ENCODE peak calls at places on chromosomes 13 and 19, in seven cellular contexts. O is neural progenitor cell, K is esophagus squamous epithelium, I is tibial artery, W is body of pancreas, L is RWPE2, F is uterus. S is an unnamed sample. For H3K4me1, the result is how much of the 10 kb centered on the place peaks cover.

GRCh38 chr13:29593605-29594297 is 1.7 kb downstream of the SLC7A1 start:
- DNase-seq in O (no peak), K (no peak), I (no peak), W (no peak), L (no peak), F (no peak), S (no peak)

GRCh38 chr13:59665736-59666135 is 498.0 kb downstream of the DIAPH3 start:
- DNase-seq in O (no peak), K (no peak), I (no peak), W (no peak), L (no peak), F (no peak), S (no peak)

GRCh38 chr19:46150606-46151005 is 2.6 kb downstream of the IGFL2 start:
- DNase-seq in O (no peak), K (no peak), I (no peak), W (no peak), L (no peak), F (no peak), S (no peak)

GRCh38 chr13:46062190-46062589 is 9.6 kb upstream of the ZC3H13 start:
- DNase-seq in O (no peak), K (no peak), I (no peak), W (no peak), L (no peak), F (no peak), S (no peak)

GRCh38 chr19:55678121-55678671 is 3.2 kb downstream of the EPN1 start:
- DNase-seq in O (no peak), K (peak), I (peak), W (no peak), L (no peak), F (no peak), S (no peak)

GRCh38 chr13:74288361-74288911 is 154.2 kb upstream of the KLF12 start:
- DNase-seq in O (peak), K (no peak), I (no peak), W (peak), L (no peak), F (peak), S (no peak)

GRCh38 chr19:58037927-58038687 is 4.3 kb downstream of the ZSCAN1 start:
- DNase-seq in O (peak), K (no peak), I (no peak), W (no peak), L (no peak), F (no peak), S (no peak)

GRCh38 chr13:67438465-67438864 is 208.3 kb upstream of the PCDH9 start:
- DNase-seq in O (peak), K (no peak), I (no peak), W (no peak), L (no peak), F (no peak), S (no peak)

GRCh38 chr19:3631053-3631861 is 4.7 kb upstream of the CACTIN start:
- DNase-seq in O (no peak), K (no peak), I (no peak), W (no peak), L (no peak), F (no peak), S (no peak)

GRCh38 chr13:112442483-112443090 is 66.4 kb downstream of the SPACA7 start:
- DNase-seq in O (peak), K (no peak), I (no peak), W (no peak), L (no peak), F (no peak), S (peak)

GRCh38 chr13:23995283-23996073 is 98.2 kb upstream of the C1QTNF9B start:
- DNase-seq in O (no peak), K (no peak), I (no peak), W (no peak), L (no peak), F (no peak), S (no peak)

GRCh38 chr19:49533551-49534488 is 6.0 kb downstream of the RCN3 start:
- DNase-seq in O (peak), K (peak), I (peak), W (peak), L (no peak), F (peak), S (peak)

GRCh38 chr19:58009666-58010301 is 7.2 kb upstream of the ZNF606 start:
- DNase-seq in O (peak), K (no peak), I (peak), W (peak), L (peak), F (peak), S (peak)

GRCh38 chr19:47608074-47608907 is 643 bp upstream of the BICRA start:
- DNase-seq in O (peak), K (peak), I (peak), W (peak), L (peak), F (peak), S (peak)

GRCh38 chr13:52851153-52851962 is 2.9 kb upstream of the PCDH8 start:
- DNase-seq in O (peak), K (no peak), I (peak), W (peak), L (no peak), F (no peak), S (peak)

GRCh38 chr13:59269476-59269875 is 894.3 kb downstream of the DIAPH3 start:
- DNase-seq in O (no peak), K (no peak), I (no peak), W (no peak), L (no peak), F (no peak), S (no peak)

GRCh38 chr13:75876371-75877050 is 240.4 kb downstream of the LMO7 start:
- DNase-seq in O (peak), K (no peak), I (peak), W (peak), L (no peak), F (peak), S (peak)

GRCh38 chr19:6693681-6694080 is 23.7 kb upstream of the TNFSF14 start:
- DNase-seq in O (no peak), K (no peak), I (no peak), W (no peak), L (no peak), F (no peak), S (no peak)

GRCh38 chr19:3834349-3835054 is 34.3 kb downstream of the ZFR2 start:
- DNase-seq in O (no peak), K (no peak), I (no peak), W (no peak), L (no peak), F (no peak), S (no peak)

GRCh38 chr13:28705734-28706133 is 13.0 kb downstream of the SLC46A3 start:
- DNase-seq in O (no peak), K (no peak), I (no peak), W (no peak), L (no peak), F (no peak), S (no peak)

GRCh38 chr19:21694171-21694906 is 73.0 kb downstream of the ZNF100 start:
- DNase-seq in O (no peak), K (no peak), I (no peak), W (no peak), L (no peak), F (peak), S (no peak)

GRCh38 chr13:43787998-43788397 is 1.2 kb upstream of the ENOX1 start:
- DNase-seq in O (peak), K (no peak), I (no peak), W (peak), L (no peak), F (peak), S (no peak)

GRCh38 chr19:13215572-13216380 is 65.6 kb downstream of the IER2 start:
- DNase-seq in O (no peak), K (no peak), I (no peak), W (no peak), L (no peak), F (no peak), S (no peak)

GRCh38 chr13:108947551-108948030 is 318.2 kb downstream of the MYO16 start:
- DNase-seq in O (no peak), K (no peak), I (peak), W (peak), L (no peak), F (peak), S (no peak)

GRCh38 chr13:99314640-99315176 is 7.5 kb upstream of the GPR183 start:
- DNase-seq in O (no peak), K (no peak), I (no peak), W (no peak), L (no peak), F (no peak), S (no peak)

GRCh38 chr19:38708413-38709024 is 35.8 kb downstream of the CAPN12 start:
- DNase-seq in O (no peak), K (no peak), I (no peak), W (no peak), L (no peak), F (no peak), S (no peak)
- H3K4me1 ChIP-seq in O (under half), K (half or more), I (half or more), W (half or more), L (under half), F (under half), S (under half)

GRCh38 chr19:51018745-51019543 is 565 bp downstream of the KLK10 start:
- DNase-seq in O (no peak), K (no peak), I (no peak), W (no peak), L (no peak), F (peak), S (peak)

GRCh38 chr19:51020988-51021651 is 1.6 kb upstream of the KLK10 start:
- DNase-seq in O (peak), K (no peak), I (no peak), W (peak), L (no peak), F (no peak), S (no peak)

GRCh38 chr19:51022526-51022925 is 3.0 kb upstream of the KLK10 start:
- DNase-seq in O (no peak), K (no peak), I (no peak), W (no peak), L (no peak), F (no peak), S (no peak)

GRCh38 chr19:51016798-51017683 is 2.5 kb downstream of the KLK10 start:
- DNase-seq in O (peak), K (no peak), I (no peak), W (peak), L (peak), F (peak), S (peak)

DNA sequence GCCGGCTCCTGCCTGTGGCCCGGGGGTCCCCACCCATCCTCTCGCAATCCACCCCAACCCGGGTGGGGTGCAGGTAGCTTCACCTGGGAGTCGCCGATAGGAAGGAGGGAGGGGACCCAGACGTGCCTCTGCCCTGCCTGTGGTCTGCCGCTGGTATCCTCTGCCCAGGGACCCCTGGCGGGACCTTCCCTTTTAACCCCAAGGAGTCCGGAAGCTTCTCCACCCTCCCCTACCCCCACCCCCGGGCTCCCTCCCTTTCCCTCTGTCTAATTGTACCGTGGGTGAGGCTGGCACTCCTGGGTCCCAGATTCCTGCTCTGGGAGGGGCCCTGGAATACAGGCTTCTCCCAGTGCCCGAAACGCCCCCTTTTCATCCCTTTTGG is at the start of gene KLK10:
- DNase-seq in O (no peak), K (no peak), I (no peak), W (no peak), L (no peak), F (no peak), S (no peak)
- H3K4me3 ChIP-seq in O (peak), K (peak), I (peak), W (no peak), L (peak), F (peak), S (no peak)

DNA sequence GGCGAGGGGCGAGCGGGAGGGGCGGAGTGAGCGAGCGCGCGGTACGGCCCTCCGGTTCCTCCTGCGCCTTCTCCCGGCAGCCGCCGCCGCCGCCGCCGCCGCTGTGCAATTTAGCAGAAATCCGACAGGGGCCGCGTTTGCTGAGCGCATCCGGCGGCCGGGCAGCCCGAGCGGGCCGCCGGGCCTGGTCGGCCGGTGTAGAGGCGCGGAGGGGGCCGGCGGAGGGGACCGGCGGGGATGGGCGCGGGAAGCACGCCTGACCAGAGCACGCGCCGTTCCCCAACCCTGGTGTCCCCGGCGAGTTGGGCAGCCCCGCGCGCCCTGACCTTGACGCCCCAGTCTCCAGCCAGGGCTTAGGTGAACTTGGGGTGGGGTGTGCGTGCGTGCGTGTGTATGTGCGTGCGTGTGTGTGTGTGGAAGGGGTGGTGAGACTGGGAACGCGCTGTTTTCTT is 144.5 kb upstream of the ZNF536 start:
- DNase-seq in O (peak), K (no peak), I (peak), W (peak), L (no peak), F (no peak), S (peak)
- TF ChIP-seq CTCF in O (peak), K (peak), I (peak), W (peak), L (peak), F (peak), S (peak)

GRCh38 chr13:113835461-113836274 is 28.2 kb downstream of the GAS6 start:
- DNase-seq in O (no peak), K (no peak), I (no peak), W (no peak), L (no peak), F (peak), S (no peak)

GRCh38 chr13:113838711-113839201 is 25.1 kb downstream of the GAS6 start:
- DNase-seq in O (no peak), K (no peak), I (no peak), W (no peak), L (no peak), F (no peak), S (no peak)

GRCh38 chr13:113836917-113837553 is 26.8 kb downstream of the GAS6 start:
- DNase-seq in O (no peak), K (no peak), I (peak), W (peak), L (peak), F (peak), S (no peak)

GRCh38 chr13:113839536-113840204 is 24.2 kb downstream of the GAS6 start:
- DNase-seq in O (no peak), K (no peak), I (no peak), W (peak), L (no peak), F (no peak), S (no peak)

DNA sequence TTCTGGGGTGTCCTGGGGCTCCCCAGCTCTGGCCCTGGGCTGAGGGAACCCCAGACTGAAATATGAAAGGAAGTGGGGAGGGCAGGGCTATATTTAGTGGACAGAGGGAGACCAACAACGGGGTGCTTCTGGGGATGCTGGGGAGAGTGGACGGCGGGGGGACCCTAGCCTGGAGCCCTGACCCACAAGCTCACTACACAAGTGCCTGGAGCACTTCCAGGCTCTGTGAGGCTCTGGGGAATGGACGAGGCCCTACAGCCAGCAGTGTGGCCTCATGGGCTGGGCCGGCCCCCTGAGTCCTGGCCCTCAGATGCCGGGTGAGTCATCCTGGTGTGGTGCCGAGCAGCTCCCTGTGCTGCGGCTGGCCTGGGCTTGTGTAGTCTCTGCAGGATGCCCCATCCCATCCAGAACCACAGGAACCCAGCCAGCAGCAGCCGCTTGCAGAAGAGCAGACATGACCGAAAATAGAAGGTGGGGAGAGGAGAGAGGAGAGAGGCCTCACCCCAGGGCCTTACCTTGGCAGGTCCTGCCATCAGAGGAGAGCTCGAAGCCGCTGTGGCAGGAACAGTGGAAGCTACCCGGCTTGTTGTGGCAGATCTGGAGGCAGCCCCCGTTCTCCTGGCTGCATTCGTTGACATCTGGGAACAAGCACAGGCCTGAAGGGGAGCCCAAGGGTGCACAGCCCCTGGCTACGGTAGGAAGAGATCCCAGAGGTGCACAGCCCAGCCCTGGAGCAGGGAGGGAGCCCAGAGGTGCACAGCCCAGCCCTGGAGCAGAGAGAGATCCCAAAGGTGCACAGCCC is 26.1 kb downstream of the GAS6 start:
- DNase-seq in O (no peak), K (peak), I (peak), W (peak), L (peak), F (peak), S (peak)
- H3K4me1 ChIP-seq in O (under half), K (under half), I (under half), W (under half), L (under half), F (under half), S (under half)

DNA sequence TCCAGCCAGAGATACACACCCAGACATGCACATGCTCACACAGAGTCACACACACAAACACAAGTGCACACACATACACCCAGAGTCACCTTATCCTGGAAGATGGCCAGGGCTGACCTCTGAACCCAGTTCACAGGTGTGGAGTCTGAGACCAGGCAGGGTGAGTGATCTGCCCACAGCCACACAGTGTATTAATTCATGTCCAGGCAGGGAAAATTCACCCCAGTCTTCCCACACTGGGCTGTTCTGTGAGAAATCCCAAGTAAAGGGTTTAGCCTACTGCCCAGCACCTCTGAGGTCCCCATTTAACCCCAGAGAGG is 2.0 kb downstream of the POU2F2 start:
- DNase-seq in O (no peak), K (no peak), I (no peak), W (no peak), L (no peak), F (no peak), S (no peak)
- H3K4me3 ChIP-seq in O (no peak), K (peak), I (no peak), W (no peak), L (no peak), F (no peak), S (no peak)

DNA sequence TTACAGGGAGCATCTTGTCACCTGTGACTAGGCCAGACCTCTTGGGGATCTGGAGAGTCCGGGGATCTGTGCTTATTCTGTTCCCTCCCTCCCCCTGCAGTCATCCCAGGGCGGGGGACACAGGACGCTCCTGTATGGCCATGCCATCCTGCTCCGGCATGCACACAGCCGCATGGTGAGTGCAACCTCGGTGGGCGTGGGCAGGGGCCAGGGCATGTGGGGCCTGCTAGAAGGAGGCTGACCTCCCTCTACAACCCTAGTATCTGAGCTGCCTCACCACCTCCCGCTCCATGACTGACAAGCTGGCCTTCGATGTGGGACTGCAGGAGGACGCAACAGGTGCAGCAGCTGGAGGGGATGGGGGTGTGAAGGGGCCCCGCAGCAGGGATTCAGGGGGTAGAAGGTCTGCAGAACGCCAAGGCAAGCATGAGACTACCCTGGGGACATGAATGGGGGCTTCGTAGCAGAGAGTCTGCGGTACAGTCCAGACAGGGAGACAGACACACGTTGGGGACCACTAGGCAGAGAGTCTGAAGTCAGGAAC is 10.0 kb downstream of the RYR1 start:
- DNase-seq in O (no peak), K (no peak), I (no peak), W (no peak), L (no peak), F (no peak), S (no peak)
- TF ChIP-seq CTCF in O (no peak), K (no peak), I (no peak), W (no peak), L (no peak), F (no peak), S (no peak)

GRCh38 chr19:19410553-19411550 is 5.4 kb downstream of the GATAD2A start:
- DNase-seq in O (no peak), K (no peak), I (no peak), W (no peak), L (no peak), F (no peak), S (no peak)

GRCh38 chr19:19406878-19407639 is 1.6 kb downstream of the GATAD2A start:
- DNase-seq in O (peak), K (no peak), I (no peak), W (peak), L (no peak), F (no peak), S (peak)

GRCh38 chr19:19405919-19406877 is 723 bp downstream of the GATAD2A start:
- DNase-seq in O (peak), K (no peak), I (no peak), W (peak), L (no peak), F (peak), S (peak)

GRCh38 chr19:19407640-19407933 is 2.1 kb downstream of the GATAD2A start:
- DNase-seq in O (peak), K (no peak), I (no peak), W (no peak), L (no peak), F (no peak), S (no peak)

DNA sequence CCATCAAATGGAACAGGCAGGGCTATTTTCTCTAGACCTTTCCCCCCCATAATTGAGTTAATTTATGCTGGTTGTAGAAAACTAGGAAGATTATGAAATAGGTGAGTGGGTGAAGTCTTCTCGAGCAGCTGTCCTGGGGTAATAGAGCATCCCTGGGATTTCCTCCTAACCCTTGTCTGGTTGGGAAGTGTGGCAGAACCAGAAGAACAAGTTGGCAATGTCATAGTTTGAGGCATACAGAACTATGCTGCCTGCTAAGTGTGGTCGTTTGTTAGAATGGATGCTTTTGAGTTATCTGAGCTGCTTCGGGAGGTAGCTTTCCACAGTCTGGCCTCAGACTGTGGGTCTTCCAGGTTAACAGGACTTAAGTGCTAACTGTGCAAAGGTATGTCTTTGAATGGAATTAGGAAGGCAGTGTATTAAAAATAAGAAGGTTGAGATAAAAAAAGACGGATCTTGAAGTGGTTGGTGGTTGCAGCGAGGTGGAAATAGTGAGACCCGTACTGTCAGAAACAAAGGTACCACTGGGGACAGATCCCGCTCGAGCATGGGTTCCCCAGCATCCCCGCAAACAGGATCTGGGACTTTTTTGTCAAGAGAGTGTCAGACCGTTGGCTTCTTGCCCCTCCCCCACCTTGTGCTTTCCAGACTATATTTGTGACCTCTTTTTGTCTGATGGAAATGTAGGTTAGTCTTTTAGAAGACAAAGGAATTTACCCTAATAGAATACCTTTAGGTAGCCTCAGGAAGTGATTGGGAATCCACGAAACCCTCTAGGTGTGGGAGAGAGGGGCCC is 4.0 kb downstream of the GATAD2A start:
- DNase-seq in O (peak), K (no peak), I (no peak), W (no peak), L (no peak), F (no peak), S (no peak)
- H3K4me1 ChIP-seq in O (under half), K (under half), I (under half), W (under half), L (under half), F (under half), S (under half)

S was measured in lung.